ENCODE peak calls at places on chromosomes 11 and 22, in six cellular contexts. One of them, this sample, is unnamed.

GRCh38 chr11:125925804-125926203 is 20.0 kb upstream of the VSIG10L2 start:
- DNase-seq in H1: no peak
- DNase-seq in HepG2: no peak
- DNase-seq in K562: no peak
- DNase-seq in GM12878: no peak
- DNase-seq in SK-N-SH: no peak
- DNase-seq in this sample: no peak

GRCh38 chr11:114125531-114125930 is 66.0 kb downstream of the ZBTB16 start:
- DNase-seq in GM12878: no peak
- DNase-seq in SK-N-SH: no peak
- DNase-seq in H1: no peak
- DNase-seq in HepG2: no peak
- DNase-seq in K562: no peak
- DNase-seq in this sample: no peak

GRCh38 chr11:129930743-129931142 is 35.4 kb upstream of the NFRKB start:
- DNase-seq in GM12878: no peak
- DNase-seq in H1: no peak
- DNase-seq in SK-N-SH: no peak
- DNase-seq in HepG2: no peak
- DNase-seq in K562: no peak
- DNase-seq in this sample: peak

GRCh38 chr11:118227865-118228785 is 3.3 kb upstream of the JAML start:
- DNase-seq in H1: no peak
- DNase-seq in HepG2: no peak
- DNase-seq in GM12878: no peak
- DNase-seq in SK-N-SH: no peak
- DNase-seq in K562: no peak
- DNase-seq in this sample: no peak

GRCh38 chr11:126607374-126607773 is 251.9 kb downstream of the ST3GAL4 start:
- DNase-seq in K562: peak
- DNase-seq in SK-N-SH: peak
- DNase-seq in HepG2: peak
- DNase-seq in GM12878: no peak
- DNase-seq in H1: peak
- DNase-seq in this sample: peak

GRCh38 chr22:27771637-27772369 is 29.8 kb downstream of the MN1 start:
- DNase-seq in K562: no peak
- DNase-seq in H1: no peak
- DNase-seq in HepG2: no peak
- DNase-seq in GM12878: no peak
- DNase-seq in SK-N-SH: no peak
- DNase-seq in this sample: no peak

GRCh38 chr11:86802601-86803051 is 2.3 kb downstream of the PRSS23 start:
- DNase-seq in GM12878: no peak
- DNase-seq in H1: no peak
- DNase-seq in SK-N-SH: peak
- DNase-seq in HepG2: peak
- DNase-seq in K562: peak
- DNase-seq in this sample: no peak

GRCh38 chr11:12411806-12412727 is 34.7 kb downstream of the PARVA start:
- DNase-seq in K562: peak
- DNase-seq in HepG2: peak
- DNase-seq in GM12878: no peak
- DNase-seq in SK-N-SH: peak
- DNase-seq in H1: peak
- DNase-seq in this sample: no peak

GRCh38 chr11:84924290-84924689 is 702.9 kb downstream of the DLG2 start:
- DNase-seq in H1: no peak
- DNase-seq in HepG2: no peak
- DNase-seq in SK-N-SH: no peak
- DNase-seq in K562: no peak
- DNase-seq in GM12878: no peak
- DNase-seq in this sample: no peak

GRCh38 chr11:77065878-77066228 is 918 bp upstream of the CAPN5 start:
- DNase-seq in K562: no peak
- DNase-seq in GM12878: no peak
- DNase-seq in H1: no peak
- DNase-seq in HepG2: no peak
- DNase-seq in SK-N-SH: no peak
- DNase-seq in this sample: no peak

GRCh38 chr11:70826541-70826943 is 425.8 kb downstream of the SHANK2 start:
- DNase-seq in SK-N-SH: peak
- DNase-seq in HepG2: no peak
- DNase-seq in GM12878: no peak
- DNase-seq in K562: no peak
- DNase-seq in H1: no peak
- DNase-seq in this sample: no peak

GRCh38 chr11:129721685-129722084 is 94.0 kb upstream of the TMEM45B start:
- DNase-seq in K562: no peak
- DNase-seq in GM12878: no peak
- DNase-seq in H1: no peak
- DNase-seq in SK-N-SH: no peak
- DNase-seq in HepG2: no peak
- DNase-seq in this sample: no peak

GRCh38 chr22:17726561-17727243 is 47.6 kb downstream of the BID start:
- DNase-seq in HepG2: no peak
- DNase-seq in K562: no peak
- DNase-seq in SK-N-SH: no peak
- DNase-seq in H1: no peak
- DNase-seq in GM12878: no peak
- DNase-seq in this sample: peak

GRCh38 chr11:101914349-101914736 is 467 bp upstream of the CEP126 start:
- DNase-seq in HepG2: no peak
- DNase-seq in SK-N-SH: no peak
- DNase-seq in GM12878: no peak
- DNase-seq in K562: no peak
- DNase-seq in H1: no peak
- DNase-seq in this sample: no peak

GRCh38 chr22:31346733-31347250 is 646 bp upstream of the PATZ1 start:
- DNase-seq in H1: no peak
- DNase-seq in HepG2: peak
- DNase-seq in SK-N-SH: peak
- DNase-seq in K562: peak
- DNase-seq in GM12878: no peak
- DNase-seq in this sample: peak

GRCh38 chr11:120186799-120187591 is 23.8 kb upstream of the OAF start:
- DNase-seq in GM12878: peak
- DNase-seq in K562: no peak
- DNase-seq in SK-N-SH: peak
- DNase-seq in H1: no peak
- DNase-seq in HepG2: peak
- DNase-seq in this sample: no peak

GRCh38 chr11:1874406-1875092 is 17.1 kb downstream of the PRR33 start:
- DNase-seq in K562: no peak
- DNase-seq in SK-N-SH: peak
- DNase-seq in H1: no peak
- DNase-seq in GM12878: no peak
- DNase-seq in HepG2: no peak
- DNase-seq in this sample: no peak

GRCh38 chr11:69094111-69094914 is 45.6 kb downstream of the TPCN2 start:
- DNase-seq in HepG2: no peak
- DNase-seq in GM12878: no peak
- DNase-seq in K562: no peak
- DNase-seq in H1: no peak
- DNase-seq in SK-N-SH: peak
- DNase-seq in this sample: no peak

GRCh38 chr11:45410391-45411215 is 124.5 kb upstream of the SYT13 start:
- DNase-seq in K562: no peak
- DNase-seq in HepG2: no peak
- DNase-seq in GM12878: no peak
- DNase-seq in SK-N-SH: no peak
- DNase-seq in H1: peak
- DNase-seq in this sample: no peak

GRCh38 chr11:45409587-45409986 is 123.4 kb upstream of the SYT13 start:
- DNase-seq in H1: no peak
- DNase-seq in SK-N-SH: no peak
- DNase-seq in GM12878: no peak
- DNase-seq in K562: no peak
- DNase-seq in HepG2: no peak
- DNase-seq in this sample: no peak

GRCh38 chr11:45411221-45411946 is 125.2 kb upstream of the SYT13 start:
- DNase-seq in H1: no peak
- DNase-seq in K562: no peak
- DNase-seq in GM12878: no peak
- DNase-seq in SK-N-SH: peak
- DNase-seq in HepG2: no peak
- DNase-seq in this sample: no peak

GRCh38 chr11:45405916-45406670 is 120.0 kb upstream of the SYT13 start:
- DNase-seq in H1: no peak
- DNase-seq in GM12878: no peak
- DNase-seq in K562: no peak
- DNase-seq in HepG2: no peak
- DNase-seq in SK-N-SH: no peak
- DNase-seq in this sample: no peak

GRCh38 chr11:45407226-45407625 is 121.1 kb upstream of the SYT13 start:
- DNase-seq in GM12878: no peak
- DNase-seq in HepG2: no peak
- DNase-seq in K562: no peak
- DNase-seq in SK-N-SH: no peak
- DNase-seq in H1: no peak
- DNase-seq in this sample: no peak
- TF ChIP-seq GABPA in GM12878: no peak
- TF ChIP-seq GABPA in HepG2: no peak
- TF ChIP-seq GABPA in K562: no peak
- TF ChIP-seq GABPA in SK-N-SH: no peak
- TF ChIP-seq GABPA in H1: no peak
- TF ChIP-seq GABPA in this sample: no peak

GRCh38 chr11:29190313-29190712 is 826.5 kb downstream of the KCNA4 start:
- DNase-seq in K562: no peak
- DNase-seq in H1: no peak
- DNase-seq in HepG2: no peak
- DNase-seq in SK-N-SH: no peak
- DNase-seq in GM12878: no peak
- DNase-seq in this sample: no peak

GRCh38 chr11:29183301-29183700 is 833.5 kb downstream of the KCNA4 start:
- DNase-seq in GM12878: no peak
- DNase-seq in HepG2: no peak
- DNase-seq in H1: no peak
- DNase-seq in K562: no peak
- DNase-seq in SK-N-SH: no peak
- DNase-seq in this sample: no peak

GRCh38 chr11:29184939-29185890 is 831.6 kb downstream of the KCNA4 start:
- DNase-seq in GM12878: no peak
- DNase-seq in K562: no peak
- DNase-seq in HepG2: no peak
- DNase-seq in SK-N-SH: no peak
- DNase-seq in H1: no peak
- DNase-seq in this sample: no peak
- TF ChIP-seq GABPA in GM12878: no peak
- TF ChIP-seq GABPA in K562: no peak
- TF ChIP-seq GABPA in HepG2: no peak
- TF ChIP-seq GABPA in SK-N-SH: peak
- TF ChIP-seq GABPA in H1: no peak
- TF ChIP-seq GABPA in this sample: no peak

GRCh38 chr22:19291218-19291579 is 320 bp downstream of the CLTCL1 start:
- DNase-seq in HepG2: no peak
- DNase-seq in SK-N-SH: peak
- DNase-seq in K562: peak
- DNase-seq in GM12878: no peak
- DNase-seq in H1: no peak
- DNase-seq in this sample: no peak
- TF ChIP-seq GABPA in HepG2: no peak
- TF ChIP-seq GABPA in SK-N-SH: no peak
- TF ChIP-seq GABPA in K562: no peak
- TF ChIP-seq GABPA in GM12878: no peak
- TF ChIP-seq GABPA in H1: no peak
- TF ChIP-seq GABPA in this sample: no peak

GRCh38 chr11:67398661-67399563 is 2.7 kb downstream of the PPP1CA start:
- DNase-seq in H1: no peak
- DNase-seq in SK-N-SH: no peak
- DNase-seq in GM12878: no peak
- DNase-seq in HepG2: no peak
- DNase-seq in K562: no peak
- DNase-seq in this sample: no peak

GRCh38 chr11:67401495-67402191 is at the start of gene PPP1CA:
- DNase-seq in K562: peak
- DNase-seq in GM12878: no peak
- DNase-seq in SK-N-SH: peak
- DNase-seq in HepG2: peak
- DNase-seq in H1: peak
- DNase-seq in this sample: peak

GRCh38 chr11:67400251-67400941 is 1.3 kb downstream of the PPP1CA start:
- DNase-seq in K562: no peak
- DNase-seq in GM12878: no peak
- DNase-seq in HepG2: no peak
- DNase-seq in SK-N-SH: peak
- DNase-seq in H1: no peak
- DNase-seq in this sample: peak

GRCh38 chr11:67397986-67398660 is 3.5 kb downstream of the PPP1CA start:
- DNase-seq in GM12878: no peak
- DNase-seq in H1: no peak
- DNase-seq in HepG2: no peak
- DNase-seq in K562: no peak
- DNase-seq in SK-N-SH: no peak
- DNase-seq in this sample: no peak

GRCh38 chr11:67400942-67401494 is 640 bp downstream of the PPP1CA start:
- DNase-seq in K562: no peak
- DNase-seq in SK-N-SH: no peak
- DNase-seq in H1: no peak
- DNase-seq in HepG2: no peak
- DNase-seq in GM12878: no peak
- DNase-seq in this sample: no peak
- TF ChIP-seq GABPA in K562: no peak
- TF ChIP-seq GABPA in SK-N-SH: no peak
- TF ChIP-seq GABPA in H1: no peak
- TF ChIP-seq GABPA in HepG2: no peak
- TF ChIP-seq GABPA in GM12878: no peak
- TF ChIP-seq GABPA in this sample: no peak

DNA sequence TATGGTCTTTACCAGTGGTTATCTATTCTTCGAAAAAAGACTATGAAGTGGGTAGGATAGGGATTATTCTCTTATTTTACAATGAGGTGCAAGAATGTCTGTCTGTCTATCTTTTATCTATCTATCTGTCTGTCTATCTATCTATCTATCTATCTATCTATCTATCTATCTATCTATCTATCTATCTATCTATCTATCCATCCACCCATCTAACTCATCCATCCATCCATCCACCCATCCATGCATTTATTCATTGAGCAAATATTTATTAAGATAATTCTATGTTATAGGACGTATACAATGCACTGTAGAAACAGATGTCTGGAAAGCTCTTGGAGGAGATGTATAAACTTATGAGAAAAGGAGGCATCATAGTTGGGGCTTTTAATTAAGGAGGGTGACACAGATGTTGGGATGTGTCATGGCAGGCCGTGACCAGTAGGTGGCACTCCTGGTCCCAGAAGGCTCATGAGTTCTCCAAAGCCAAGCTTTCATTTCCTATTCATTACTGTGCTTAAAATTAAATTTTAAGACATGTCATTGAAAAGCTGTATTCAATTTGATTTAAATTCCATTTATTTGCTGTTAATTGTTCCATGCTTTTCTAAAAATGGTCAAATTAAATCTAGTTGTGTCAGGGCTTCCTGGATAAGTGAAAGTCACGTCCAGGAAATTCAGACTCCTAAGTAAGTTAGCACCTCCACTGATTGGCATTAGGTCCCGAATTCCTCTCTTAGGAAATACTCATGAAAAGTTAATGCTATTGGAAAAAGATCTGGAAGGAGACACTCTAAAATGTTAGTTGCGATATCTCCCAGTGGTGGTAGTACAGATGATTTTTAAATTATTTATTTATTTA is 19.0 kb upstream of the E2F8 start:
- DNase-seq in SK-N-SH: peak
- DNase-seq in H1: no peak
- DNase-seq in GM12878: no peak
- DNase-seq in K562: peak
- DNase-seq in HepG2: no peak
- DNase-seq in this sample: no peak
- TF ChIP-seq GABPA in SK-N-SH: no peak
- TF ChIP-seq GABPA in H1: no peak
- TF ChIP-seq GABPA in GM12878: no peak
- TF ChIP-seq GABPA in K562: no peak
- TF ChIP-seq GABPA in HepG2: no peak
- TF ChIP-seq GABPA in this sample: no peak